ENCODE peak calls at places on chromosomes 13 and 19, in four cellular contexts. T is upper lobe of right lung; N is CD8-positive, alpha-beta T cell; Z is foreskin fibroblast. P is an unnamed sample.

GRCh38 chr13:79519252-79519651 is 38.3 kb downstream of the NDFIP2 start:
- DNase-seq in T (no peak), N (no peak), Z (no peak), P (peak; percentile 11)

GRCh38 chr13:109271991-109272454 is 514.4 kb downstream of the IRS2 start:
- DNase-seq in T (no peak), N (no peak), Z (no peak), P (no peak)

GRCh38 chr19:51030631-51031030 is 4.2 kb downstream of the KLK12 start:
- DNase-seq in T (peak; percentile 7), N (no peak), Z (no peak), P (no peak)

GRCh38 chr19:16902545-16902944 is 13.7 kb downstream of the F2RL3 start:
- DNase-seq in T (no peak), N (no peak), Z (no peak), P (no peak)

GRCh38 chr19:459724-460511 is 915 bp downstream of the SHC2 start:
- DNase-seq in T (peak; percentile 83), N (no peak), Z (peak; percentile 9), P (peak; percentile 8)

GRCh38 chr19:44552324-44552723 is 22.8 kb upstream of the CEACAM20 start:
- DNase-seq in T (peak; percentile 66), N (no peak), Z (no peak), P (peak; percentile 6)

GRCh38 chr13:33146843-33147611 is 130.8 kb downstream of the KL start:
- DNase-seq in T (no peak), N (no peak), Z (no peak), P (no peak)

GRCh38 chr19:55284405-55285058 is 735 bp downstream of the BRSK1 start:
- DNase-seq in T (no peak), N (no peak), Z (no peak), P (no peak)

GRCh38 chr19:36999313-36999712 is 78.9 kb upstream of the ZNF420 start:
- DNase-seq in T (no peak), N (no peak), Z (no peak), P (no peak)

GRCh38 chr13:24659239-24659638 is 21.0 kb upstream of the ATP12A start:
- DNase-seq in T (no peak), N (no peak), Z (no peak), P (no peak)

GRCh38 chr13:72839831-72840426 is 58.0 kb downstream of the PIBF1 start:
- DNase-seq in T (no peak), N (no peak), Z (peak; percentile 18), P (peak; percentile 40)

GRCh38 chr13:53260594-53260993 is 232.0 kb downstream of the OLFM4 start:
- DNase-seq in T (no peak), N (no peak), Z (no peak), P (no peak)

GRCh38 chr13:44954210-44954609 is 35.1 kb downstream of the NUFIP1 start:
- DNase-seq in T (no peak), N (no peak), Z (no peak), P (no peak)

GRCh38 chr19:49924004-49924880 is 4.8 kb upstream of the ATF5 start:
- DNase-seq in T (no peak), N (no peak), Z (no peak), P (peak; percentile 41)

GRCh38 chr13:43339145-43339820 is 315.9 kb downstream of the DNAJC15 start:
- DNase-seq in T (no peak), N (no peak), Z (no peak), P (no peak)

GRCh38 chr13:107942030-107942617 is 273.2 kb downstream of the LIG4 start:
- DNase-seq in T (no peak), N (no peak), Z (no peak), P (no peak)

GRCh38 chr13:46173656-46174055 is 8.3 kb downstream of the LCP1 start:
- DNase-seq in T (no peak), N (no peak), Z (no peak), P (no peak)

GRCh38 chr13:101989798-101990350 is 412.0 kb downstream of the FGF14 start:
- DNase-seq in T (no peak), N (no peak), Z (no peak), P (no peak)

GRCh38 chr13:75263741-75264407 is 218.1 kb downstream of the TBC1D4 start:
- DNase-seq in T (no peak), N (no peak), Z (peak; percentile 2), P (peak; percentile 61)

GRCh38 chr19:54434112-54434861 is 14.7 kb upstream of the LENG8 start:
- DNase-seq in T (no peak), N (no peak), Z (no peak), P (no peak)

GRCh38 chr19:2554856-2555255 is 78.9 kb downstream of the GADD45B start:
- DNase-seq in T (no peak), N (no peak), Z (no peak), P (peak; percentile 45)

GRCh38 chr19:9819590-9819898 is 665 bp upstream of the FBXL12 start:
- DNase-seq in T (no peak), N (no peak), Z (no peak), P (no peak)

GRCh38 chr13:107138468-107138867 is 570.5 kb upstream of the ARGLU1 start:
- DNase-seq in T (no peak), N (no peak), Z (no peak), P (no peak)

GRCh38 chr13:101529419-101529818 is 76.9 kb downstream of the ITGBL1 start:
- DNase-seq in T (no peak), N (no peak), Z (peak; percentile 81), P (peak; percentile 87)

GRCh38 chr19:50242586-50242985 is 39.2 kb downstream of the MYH14 start:
- DNase-seq in T (no peak), N (no peak), Z (no peak), P (no peak)

GRCh38 chr13:113941571-113942191 is 32.2 kb downstream of the C13orf46 start:
- DNase-seq in T (no peak), N (no peak), Z (peak; percentile 36), P (peak; percentile 43)

GRCh38 chr19:39590265-39590664 is 12.1 kb upstream of the LGALS13 start:
- DNase-seq in T (no peak), N (no peak), Z (no peak), P (no peak)

GRCh38 chr13:64993514-64994164 is 2236.5 kb downstream of the PCDH9 start:
- DNase-seq in T (no peak), N (no peak), Z (no peak), P (no peak)

GRCh38 chr13:64992314-64992713 is 2237.8 kb downstream of the PCDH9 start:
- DNase-seq in T (no peak), N (no peak), Z (no peak), P (no peak)

DNA sequence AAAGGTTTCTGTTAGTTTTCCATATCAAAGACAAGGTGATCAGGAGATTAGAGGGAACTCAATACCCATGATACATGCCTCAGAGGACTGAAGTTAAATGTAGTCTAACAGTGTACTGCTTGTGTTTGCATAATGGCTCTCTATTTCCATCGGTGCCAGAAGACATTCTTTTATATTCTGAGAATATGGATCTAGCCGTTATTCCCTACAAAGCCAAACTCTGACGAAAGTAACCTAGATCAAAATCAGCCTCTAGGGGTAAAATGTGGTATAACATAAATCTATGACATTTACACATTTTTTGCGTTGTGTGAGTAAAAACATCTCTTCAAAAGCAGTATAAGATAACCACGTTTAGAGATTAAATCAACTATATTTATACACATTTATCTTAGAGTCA is 2232.7 kb downstream of the PCDH9 start:
- DNase-seq in T (no peak), N (no peak), Z (no peak), P (no peak)
- TF ChIP-seq CTCF in T (no peak), N (no peak), Z (no peak), P (no peak)

GRCh38 chr19:48474084-48474592 is 5.0 kb downstream of the CYTH2 start:
- DNase-seq in T (no peak), N (no peak), Z (no peak), P (no peak)

GRCh38 chr19:48476176-48476575 is 7.0 kb downstream of the CYTH2 start:
- DNase-seq in T (no peak), N (no peak), Z (no peak), P (no peak)

GRCh38 chr19:48473161-48473966 is 4.2 kb downstream of the CYTH2 start:
- DNase-seq in T (no peak), N (no peak), Z (no peak), P (no peak)

GRCh38 chr19:48477067-48477685 is 8.0 kb downstream of the CYTH2 start:
- DNase-seq in T (no peak), N (no peak), Z (no peak), P (no peak)

DNA sequence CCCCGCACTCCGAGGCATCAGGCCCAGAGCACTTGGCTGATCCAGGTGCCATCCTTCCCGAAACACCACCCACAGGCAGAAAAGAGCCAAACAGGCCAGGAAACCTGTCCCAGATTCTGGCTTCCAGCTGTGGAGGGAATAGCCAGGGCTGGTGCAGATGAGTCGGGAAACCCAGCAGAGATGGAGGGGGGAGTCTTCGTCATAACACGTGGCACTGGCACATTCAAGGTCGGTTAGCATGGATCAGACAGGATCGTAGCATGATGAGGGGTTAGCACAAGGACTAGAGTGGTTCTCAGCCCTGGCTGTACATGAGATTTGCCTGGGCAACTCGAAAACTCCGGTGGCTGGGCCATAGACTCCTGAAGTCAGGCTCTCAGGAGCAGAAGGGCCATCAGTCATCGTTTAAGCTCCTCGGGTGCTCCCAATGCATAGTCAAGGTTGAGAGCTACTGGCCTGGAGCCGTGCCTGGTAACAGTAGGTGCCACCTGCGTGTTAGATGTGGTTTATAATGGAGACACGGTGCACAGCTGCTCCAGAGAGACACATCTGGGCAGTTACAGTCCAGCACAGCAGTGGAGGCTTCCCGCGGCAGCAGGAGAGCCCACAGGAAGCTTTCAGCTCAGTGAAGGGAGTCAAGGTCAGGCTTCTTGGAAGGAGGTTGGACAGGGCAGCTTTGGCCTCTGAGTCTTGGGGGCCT is 6.3 kb downstream of the CYTH2 start:
- DNase-seq in T (no peak), N (no peak), Z (no peak), P (no peak)
- TF ChIP-seq CTCF in T (no peak), N (no peak), Z (no peak), P (no peak)

GRCh38 chr13:49664606-49665005 is 26.7 kb downstream of the EBPL start:
- DNase-seq in T (no peak), N (no peak), Z (no peak), P (no peak)
- TF ChIP-seq CTCF in T (no peak), N (no peak), Z (no peak), P (no peak)

DNA sequence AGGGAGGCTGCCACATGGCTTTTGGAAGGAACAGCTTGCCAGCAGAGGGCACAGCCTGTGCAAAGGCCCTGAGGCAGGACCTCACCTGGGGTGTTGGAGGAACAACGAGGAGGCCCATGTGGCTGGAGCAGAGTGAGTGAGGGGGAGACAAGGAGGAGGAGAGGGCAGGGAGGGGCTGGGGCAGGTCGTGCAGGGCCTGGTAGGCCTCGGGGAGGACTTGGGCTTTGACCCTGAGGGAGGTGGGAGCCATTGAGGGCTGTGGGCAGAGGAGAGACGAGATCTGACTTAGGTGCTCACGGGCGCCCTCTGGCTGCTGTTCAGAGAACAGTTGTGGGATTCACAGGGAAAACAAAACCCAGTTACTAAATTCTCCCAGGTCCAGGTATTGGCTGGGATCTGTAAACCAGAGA is 25.2 kb downstream of the ZNRF4 start:
- DNase-seq in T (no peak), N (no peak), Z (no peak), P (no peak)
- TF ChIP-seq CTCF in T (peak; percentile 48), N (peak; percentile 37), Z (peak; percentile 45), P (peak; percentile 48)

GRCh38 chr13:112614835-112615234 is 26.9 kb upstream of the TUBGCP3 start:
- DNase-seq in T (no peak), N (no peak), Z (no peak), P (no peak)

GRCh38 chr13:112618501-112618900 is 30.5 kb upstream of the TUBGCP3 start:
- DNase-seq in T (no peak), N (no peak), Z (no peak), P (no peak)

GRCh38 chr13:112615391-112615790 is 27.4 kb upstream of the TUBGCP3 start:
- DNase-seq in T (no peak), N (no peak), Z (no peak), P (no peak)

GRCh38 chr13:112617754-112618375 is 29.9 kb upstream of the TUBGCP3 start:
- DNase-seq in T (no peak), N (no peak), Z (no peak), P (no peak)

GRCh38 chr13:112616586-112617381 is 28.8 kb upstream of the TUBGCP3 start:
- DNase-seq in T (no peak), N (no peak), Z (peak; percentile 24), P (peak; percentile 48)
- TF ChIP-seq CTCF in T (peak; percentile 61), N (peak; percentile 26), Z (peak; percentile 60), P (peak; percentile 73)

P was measured in AG10803.